ENCODE peak calls at places on chromosomes 7 and 10, in nine cellular contexts. O is pancreas, E is lung, S is heart right ventricle, B is kidney, X is IMR-90, T is Peyer's patch, J is right atrium auricular region, G is body of pancreas. H is an unnamed sample.
A peak's percentile ranks its signal among the peaks of the same experiment; 100 is the strongest.

GRCh38 chr10:15360566-15360965 is 10.5 kb downstream of the FAM171A1 start:
- DNase-seq in E (no peak), S (no peak), B (no peak), G (no peak), O (no peak), T (no peak), X (no peak), J (no peak), H (no peak)

GRCh38 chr7:123230603-123231002 is 30.8 kb upstream of the SLC13A1 start:
- DNase-seq in E (no peak), T (no peak), G (no peak), S (no peak), B (peak; percentile 76), J (no peak), X (no peak), O (peak; percentile 43), H (no peak)

GRCh38 chr10:35545878-35546631 is 59.1 kb upstream of the GJD4 start:
- DNase-seq in O (no peak), E (no peak), G (no peak), S (no peak), T (no peak), X (peak; percentile 73), J (no peak), B (no peak), H (no peak)

GRCh38 chr10:43409385-43410109 is 561 bp upstream of the HNRNPF start:
- DNase-seq in O (no peak), X (no peak), S (peak; percentile 56), E (peak; percentile 56), J (no peak), G (peak; percentile 58), B (peak; percentile 79), T (peak; percentile 73), H (peak; percentile 58)

GRCh38 chr10:89092439-89092838 is 101.8 kb downstream of the FAS start:
- DNase-seq in X (no peak), B (no peak), E (no peak), S (no peak), G (no peak), T (no peak), O (no peak), J (no peak), H (no peak)

GRCh38 chr10:121332353-121332752 is 265.9 kb downstream of the FGFR2 start:
- DNase-seq in X (no peak), O (no peak), G (no peak), S (no peak), T (no peak), B (no peak), J (no peak), E (no peak), H (no peak)

GRCh38 chr7:1555046-1555812 is 776 bp downstream of the TMEM184A start:
- DNase-seq in J (no peak), X (peak; percentile 89), B (peak; percentile 90), O (peak; percentile 91), G (peak; percentile 89), S (peak; percentile 18), T (peak; percentile 91), E (no peak), H (no peak)

GRCh38 chr10:132705173-132705572 is 80.8 kb downstream of the NKX6-2 start:
- DNase-seq in J (no peak), B (peak; percentile 78), O (peak; percentile 64), S (peak; percentile 30), X (no peak), G (no peak), T (peak; percentile 26), E (no peak), H (no peak)

GRCh38 chr10:47402681-47403301 is 18.7 kb upstream of the ZNF488 start:
- DNase-seq in O (no peak), S (peak; percentile 55), B (peak; percentile 90), E (peak; percentile 50), G (peak; percentile 55), T (peak; percentile 47), X (peak; percentile 88), J (peak; percentile 60), H (no peak)

DNA sequence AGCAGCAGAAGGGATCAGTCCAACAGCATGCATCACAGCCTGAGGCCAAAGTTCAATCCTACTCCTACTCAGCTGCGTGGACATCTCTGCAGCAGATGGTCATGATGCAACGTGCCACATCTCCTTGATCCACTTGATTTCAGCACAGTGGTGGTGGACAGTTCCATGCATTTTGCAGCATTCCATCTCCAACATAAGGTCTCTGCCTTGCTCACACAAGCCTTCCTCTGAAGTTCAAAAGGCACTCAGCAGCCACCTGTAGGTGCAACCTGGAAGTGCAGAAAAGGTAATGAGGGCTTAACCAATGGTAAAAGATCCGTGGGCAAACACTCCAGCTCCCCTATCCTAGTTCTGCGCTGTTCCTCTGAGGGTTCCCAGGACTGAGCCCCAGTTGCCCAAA is 57.5 kb upstream of the CHCHD3 start:
- DNase-seq in O (no peak), E (no peak), T (no peak), G (peak; percentile 3), J (no peak), B (no peak), S (no peak), X (peak; percentile 49), H (no peak)
- TF ChIP-seq CTCF in O (no peak), E (no peak), T (peak; percentile 6), G (peak; percentile 18), J (no peak), B (peak; percentile 8), S (no peak), X (peak; percentile 19), H (no peak)

GRCh38 chr7:157603716-157604115 is 266.9 kb downstream of the DNAJB6 start:
- DNase-seq in T (peak; percentile 19), J (no peak), B (no peak), G (no peak), X (no peak), E (no peak), O (peak; percentile 47), S (no peak), H (no peak)
- H3K9me3 ChIP-seq in T (no peaks in the 10 kb centered on the region), J (no peaks in the 10 kb centered on the region), B (no peaks in the 10 kb centered on the region), G (no peaks in the 10 kb centered on the region), X (peaks cover 45% of the 10 kb centered on the region), E (no peaks in the 10 kb centered on the region), O (no peaks in the 10 kb centered on the region), S (no peaks in the 10 kb centered on the region), H (no peaks in the 10 kb centered on the region)

DNA sequence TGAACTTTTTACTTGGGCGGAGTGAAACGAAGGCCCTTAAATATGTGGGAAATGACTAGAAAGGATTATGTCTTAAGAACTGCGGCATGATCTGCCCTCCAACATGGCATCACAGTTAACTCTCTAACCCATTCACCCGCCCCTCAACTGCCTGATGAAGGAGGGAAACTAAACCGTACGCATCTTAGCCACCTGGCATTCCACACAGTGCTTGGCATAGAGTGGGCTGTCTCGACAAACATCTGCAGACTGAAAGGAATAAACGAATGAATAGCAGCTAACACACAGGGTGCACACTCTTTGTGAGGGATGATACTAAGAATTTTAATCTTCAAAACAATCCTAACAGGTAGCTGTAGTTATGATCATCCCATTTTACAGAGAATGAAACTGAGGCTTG is 32.5 kb downstream of the GFRA1 start:
- DNase-seq in T (no peak), E (no peak), B (no peak), X (no peak), G (no peak), O (no peak), J (no peak), S (no peak), H (no peak)
- TF ChIP-seq CTCF in T (no peak), E (no peak), B (no peak), X (no peak), G (no peak), O (no peak), J (no peak), S (no peak), H (no peak)

DNA sequence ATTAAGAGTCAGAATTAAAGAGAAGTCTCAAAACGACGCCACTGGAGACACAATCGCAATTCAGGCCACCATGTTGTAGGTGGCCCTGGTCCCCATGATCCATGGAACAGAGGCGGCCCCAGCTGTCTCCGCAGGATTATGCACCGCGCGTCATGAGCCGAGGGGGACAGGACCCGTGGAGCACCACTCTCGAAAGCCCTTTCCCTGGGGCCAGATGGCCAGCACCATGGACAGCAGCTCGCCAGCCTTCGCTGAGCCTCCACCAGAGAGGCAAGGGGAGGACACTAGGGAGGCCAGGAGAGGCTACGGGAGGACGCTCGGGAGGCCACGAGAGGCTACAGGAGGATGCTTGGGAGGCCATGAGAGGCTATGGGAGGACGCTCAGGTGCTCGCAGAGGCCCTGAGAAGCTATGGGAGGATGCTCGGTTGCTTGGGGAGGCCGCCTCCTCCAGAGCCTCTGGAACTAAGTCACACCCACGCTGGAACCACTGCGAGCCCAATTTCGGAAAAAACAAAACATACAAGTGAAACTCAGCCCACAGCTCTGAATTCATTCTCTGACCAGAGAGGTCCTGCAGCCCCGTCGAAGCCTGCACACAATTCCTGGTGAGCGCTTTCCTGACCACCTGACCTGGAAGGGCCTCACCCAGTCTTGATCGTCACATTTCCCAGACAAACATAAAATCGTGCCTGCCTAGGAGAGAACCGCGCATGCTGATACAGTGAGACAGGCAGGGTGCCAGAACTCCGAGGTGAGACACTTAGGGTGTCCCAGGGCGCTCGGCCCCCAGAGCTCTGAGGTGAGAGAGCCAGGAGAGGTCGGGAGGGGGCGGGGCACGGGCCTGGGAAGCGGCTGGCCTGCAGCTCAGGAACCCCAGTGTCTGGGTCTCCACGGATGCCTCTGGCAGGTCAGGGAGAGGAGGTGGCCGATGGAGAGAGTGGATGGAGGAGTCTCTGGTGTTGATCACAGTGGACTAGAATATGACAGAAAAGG is 224.4 kb downstream of the PTPRN2 start:
- DNase-seq in T (no peak), O (no peak), G (no peak), J (no peak), B (no peak), X (no peak), S (no peak), E (no peak), H (no peak)
- H3K9me3 ChIP-seq in T (no peaks in the 10 kb centered on the region), O (no peaks in the 10 kb centered on the region), G (no peaks in the 10 kb centered on the region), J (no peaks in the 10 kb centered on the region), B (no peaks in the 10 kb centered on the region), X (peaks cover 52% of the 10 kb centered on the region), S (no peaks in the 10 kb centered on the region), E (no peaks in the 10 kb centered on the region), H (no peaks in the 10 kb centered on the region)

GRCh38 chr7:115779561-115779960 is 251.0 kb downstream of the TFEC start:
- DNase-seq in T (no peak), O (no peak), S (no peak), G (no peak), J (no peak), X (peak; percentile 1), E (no peak), B (no peak), H (no peak)

DNA sequence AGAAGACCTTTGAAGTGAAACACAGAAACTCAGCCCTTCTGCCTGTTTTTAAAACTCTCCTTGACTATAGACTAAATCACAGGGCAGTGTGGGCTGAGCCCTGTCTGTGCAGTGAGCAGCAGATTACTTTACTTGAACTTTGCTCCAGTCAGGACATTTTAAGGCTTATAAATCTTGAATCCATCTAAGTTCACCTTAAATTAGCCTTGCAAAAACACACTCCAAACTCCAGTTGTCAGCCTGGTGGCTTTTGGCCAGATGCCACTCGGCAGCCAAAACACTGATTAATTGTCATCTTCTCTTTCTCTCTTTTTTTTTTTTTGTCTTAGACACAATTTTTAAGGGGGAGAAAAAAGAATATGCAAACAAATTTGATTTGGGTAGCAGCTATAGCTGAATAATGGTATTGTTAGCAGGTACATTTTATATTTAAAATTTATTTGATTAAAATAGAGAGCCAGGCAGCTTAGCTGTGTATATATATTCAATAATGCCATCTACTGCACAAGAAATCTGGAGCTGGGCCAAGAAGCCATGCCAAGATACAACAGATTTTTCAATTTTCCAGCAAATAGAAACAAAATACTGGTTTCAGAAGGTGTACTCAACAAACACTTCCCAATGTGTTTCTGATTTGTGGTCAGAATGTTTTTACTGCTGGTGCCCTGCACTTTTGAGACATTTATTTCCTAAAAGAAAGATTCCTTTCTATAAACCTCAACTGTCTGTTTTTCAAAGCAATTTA is 247.7 kb downstream of the TFEC start:
- DNase-seq in O (no peak), G (no peak), J (no peak), E (no peak), X (no peak), B (no peak), T (no peak), S (no peak), H (no peak)
- TF ChIP-seq CTCF in O (no peak), G (no peak), J (no peak), E (no peak), X (no peak), B (no peak), T (no peak), S (no peak), H (no peak)